ENCODE peak calls at places on chromosome 6, in seven cellular contexts. V is fibroblast of lung, M is breast epithelium, X is GM23338, E is stomach, G is psoas muscle, P is GM12864. Z is an unnamed sample.

GRCh38 chr6:165010556-165011535 is 298.6 kb downstream of the C6orf118 start:
- DNase-seq in X (peak; percentile 29), V (peak; percentile 87), E (no peak), M (no peak), P (no peak), G (no peak), Z (no peak)

GRCh38 chr6:108897371-108897770 is 49.1 kb downstream of the ARMC2 start:
- DNase-seq in V (peak; percentile 62), X (no peak), P (no peak), E (peak; percentile 68), G (no peak), M (no peak), Z (no peak)

GRCh38 chr6:129730477-129731165 is 20.6 kb upstream of the ARHGAP18 start:
- DNase-seq in M (no peak), E (no peak), P (no peak), X (peak; percentile 52), G (no peak), V (no peak), Z (no peak)

GRCh38 chr6:41505084-41506049 is 40.8 kb upstream of the FOXP4 start:
- DNase-seq in M (peak; percentile 66), G (peak; percentile 86), P (no peak), X (peak; percentile 70), E (peak; percentile 75), V (peak; percentile 91), Z (peak; percentile 44)

GRCh38 chr6:122798099-122798641 is 9.1 kb downstream of the SMPDL3A start:
- DNase-seq in V (peak; percentile 84), M (no peak), E (peak; percentile 78), P (no peak), X (no peak), G (peak; percentile 62), Z (no peak)

GRCh38 chr6:42166444-42167141 is 6.6 kb upstream of the GUCA1A start:
- DNase-seq in V (peak; percentile 50), M (peak; percentile 64), E (peak; percentile 76), X (peak; percentile 97), G (no peak), P (peak; percentile 31), Z (no peak)

GRCh38 chr6:31815025-31815838 is at the start of the genes HSPA1A and HSPA1L:
- DNase-seq in V (peak; percentile 95), G (peak; percentile 98), X (peak; percentile 98), E (peak; percentile 95), M (peak; percentile 95), P (no peak), Z (peak; percentile 83)

GRCh38 chr6:133710826-133711225 is 178.1 kb upstream of the TCF21 start:
- DNase-seq in X (no peak), E (no peak), P (no peak), V (no peak), G (no peak), M (no peak), Z (no peak)

GRCh38 chr6:128713461-128713860 is 169.5 kb upstream of the LAMA2 start:
- DNase-seq in G (no peak), M (no peak), X (no peak), V (peak; percentile 64), E (no peak), P (no peak), Z (peak; percentile 27)

GRCh38 chr6:30881987-30882763 is 2.1 kb upstream of the DDR1 start:
- DNase-seq in P (no peak), G (no peak), V (peak; percentile 72), X (peak; percentile 85), M (no peak), E (no peak), Z (no peak)

GRCh38 chr6:49849121-49849907 is 17.0 kb downstream of the CRISP1 start:
- DNase-seq in P (peak; percentile 22), X (peak; percentile 78), G (no peak), M (no peak), E (no peak), V (peak; percentile 43), Z (peak; percentile 16)

DNA sequence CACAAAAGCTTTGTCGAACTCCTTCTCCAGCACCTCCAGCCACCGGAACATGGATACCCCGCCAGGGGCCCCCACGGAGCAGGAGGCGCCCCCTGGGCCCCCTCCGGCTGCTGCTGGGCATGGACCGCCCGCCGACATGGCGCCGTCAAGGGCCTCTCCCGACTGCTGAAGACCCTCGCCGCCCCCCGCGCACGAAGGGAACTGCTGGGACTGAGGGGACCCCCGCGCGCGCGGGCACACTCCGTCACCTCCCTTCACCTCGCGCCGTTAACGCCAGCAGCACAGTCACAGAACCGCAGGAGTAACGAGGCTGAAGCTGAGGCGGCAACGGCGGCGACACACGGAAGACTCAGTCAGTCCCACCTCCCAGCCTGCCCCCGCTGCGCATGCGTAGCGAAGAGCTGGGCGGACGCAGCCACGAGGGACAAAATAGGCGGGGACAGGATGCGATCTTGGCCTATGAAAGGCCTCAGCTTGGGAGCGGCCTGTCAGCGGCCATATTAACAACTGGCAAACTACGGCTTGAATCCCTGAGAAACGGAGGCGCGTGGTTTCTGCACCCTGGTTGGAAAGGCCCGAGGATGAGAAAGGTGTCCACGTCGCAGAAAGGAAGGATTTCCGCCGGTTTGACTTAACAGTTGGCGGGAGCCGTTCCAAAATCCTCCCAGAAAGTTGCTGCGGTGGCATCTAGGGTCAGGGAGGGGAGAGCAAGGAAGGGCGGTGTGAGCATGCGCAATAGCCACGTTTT is at the start of gene GOPC:
- DNase-seq in M (peak; percentile 91), E (peak; percentile 96), G (peak; percentile 98), X (peak; percentile 97), P (peak; percentile 94), V (peak; percentile 98), Z (peak; percentile 95)
- TF ChIP-seq CTCF in M (no peak), E (no peak), G (no peak), X (peak; percentile 9), P (peak; percentile 22), V (peak; percentile 6), Z (peak; percentile 21)

DNA sequence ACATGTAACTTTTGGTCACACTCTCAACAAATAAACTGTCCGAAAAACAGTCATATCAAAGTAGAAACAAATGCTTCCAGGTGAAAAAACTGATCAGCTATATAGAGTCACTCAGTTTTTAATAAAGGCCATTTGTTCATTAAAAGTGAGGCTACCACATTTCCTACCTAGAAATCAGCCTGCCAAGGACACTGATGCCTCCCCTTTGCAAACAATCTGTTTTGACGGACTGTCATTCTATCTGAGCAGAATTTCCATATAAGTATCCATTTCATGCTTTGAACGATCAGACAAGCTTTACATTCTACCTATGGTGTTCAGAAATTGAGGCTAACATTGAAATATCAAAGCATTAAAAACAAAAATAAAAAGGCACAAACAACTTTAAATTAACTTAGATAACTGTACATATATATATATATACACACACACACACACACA is 2.9 kb downstream of the CCN2 start:
- DNase-seq in X (no peak), E (no peak), P (no peak), G (no peak), M (no peak), V (peak; percentile 51), Z (no peak)
- H3K4me3 ChIP-seq in X (peak overlapping the region; percentile 61), E (peak overlapping the region; percentile 75), P (no peak overlapping the region), G (peak overlapping the region; percentile 70), M (peak overlapping the region; percentile 79), V (peak overlapping the region; percentile 87), Z (peak overlapping the region; percentile 83)

GRCh38 chr6:44284867-44285266 is 14.6 kb downstream of the TMEM151B start:
- DNase-seq in E (no peak), P (no peak), G (no peak), X (no peak), M (no peak), V (no peak), Z (no peak)
- TF ChIP-seq CTCF in E (no peak), P (no peak), G (no peak), X (no peak), M (no peak), V (no peak), Z (no peak)

GRCh38 chr6:3504354-3504753 is 47.5 kb upstream of the SLC22A23 start:
- DNase-seq in E (no peak), G (no peak), X (no peak), V (no peak), P (no peak), M (no peak), Z (no peak)

GRCh38 chr6:3496395-3496794 is 39.5 kb upstream of the SLC22A23 start:
- DNase-seq in G (no peak), M (no peak), V (no peak), E (no peak), X (no peak), P (no peak), Z (no peak)

GRCh38 chr6:3501826-3502505 is 45.1 kb upstream of the SLC22A23 start:
- DNase-seq in V (peak; percentile 29), P (no peak), X (no peak), G (no peak), M (no peak), E (no peak), Z (no peak)

GRCh38 chr6:3499603-3500002 is 42.8 kb upstream of the SLC22A23 start:
- DNase-seq in G (no peak), P (no peak), E (no peak), V (no peak), M (no peak), X (no peak), Z (no peak)

DNA sequence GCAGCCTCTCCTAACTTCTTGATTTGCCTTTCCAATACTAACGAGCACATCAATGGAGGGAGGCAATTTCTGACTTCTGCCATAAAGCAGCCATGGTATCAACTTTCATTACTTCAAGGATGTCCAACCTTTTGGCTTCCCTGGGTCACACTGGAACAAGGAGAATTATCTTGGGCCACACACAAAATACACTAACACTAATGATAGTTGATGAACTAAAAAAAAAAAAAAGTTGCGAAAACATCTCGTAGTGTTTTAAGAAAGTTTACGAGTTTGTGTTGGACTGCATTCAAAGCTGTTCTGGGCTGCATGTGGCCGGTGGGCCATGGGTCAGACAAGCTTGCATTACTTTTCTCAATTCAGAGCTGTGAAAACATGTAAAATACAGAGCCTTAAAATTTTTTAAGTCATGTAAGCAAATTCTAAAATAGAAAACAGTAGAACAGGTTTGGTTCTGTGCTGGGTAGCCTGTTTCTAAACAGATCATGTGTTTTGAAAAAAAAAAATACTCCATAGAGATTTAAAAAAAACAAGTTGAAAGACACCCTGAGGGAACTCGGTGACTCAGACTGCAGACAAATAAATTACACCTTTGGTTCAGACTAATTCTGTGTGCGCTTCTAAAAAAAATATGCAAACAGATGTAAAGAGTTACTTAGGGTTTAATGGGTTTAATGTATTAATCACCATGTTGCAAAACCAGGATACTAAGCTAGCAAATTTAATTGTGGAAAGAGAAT is 43.6 kb upstream of the SLC22A23 start:
- DNase-seq in E (no peak), X (no peak), V (peak; percentile 87), M (no peak), G (no peak), P (no peak), Z (no peak)
- H3K4me3 ChIP-seq in E (no peak overlapping the region), X (no peak overlapping the region), V (no peak overlapping the region), M (no peak overlapping the region), G (no peak overlapping the region), P (no peak overlapping the region), Z (no peak overlapping the region)

GRCh38 chr6:32932132-32932868 is 8.5 kb downstream of the HLA-DMB start:
- DNase-seq in M (no peak), V (peak; percentile 55), X (no peak), P (no peak), G (no peak), E (no peak), Z (peak; percentile 13)
- TF ChIP-seq CTCF in M (no peak), V (no peak), X (no peak), P (no peak), G (no peak), E (no peak), Z (no peak)

GRCh38 chr6:110415297-110415916 is at the start of gene DDO:
- DNase-seq in M (peak; percentile 86), X (no peak), E (peak; percentile 66), P (no peak), G (peak; percentile 95), V (peak; percentile 61), Z (no peak)
- H3K4me3 ChIP-seq in M (peak within 1 kb of the TSS; percentile 48), X (no peak within 1 kb of the TSS), E (peak within 1 kb of the TSS; percentile 33), P (no peak within 1 kb of the TSS), G (peak within 1 kb of the TSS; percentile 64), V (peak within 1 kb of the TSS; percentile 62), Z (peak within 1 kb of the TSS; percentile 13)

GRCh38 chr6:6547111-6547879 is 41.2 kb upstream of the LY86 start:
- DNase-seq in P (peak; percentile 57), E (peak; percentile 85), V (peak; percentile 67), X (peak; percentile 90), G (peak; percentile 90), M (peak; percentile 91), Z (peak; percentile 13)
- TF ChIP-seq CTCF in P (peak; percentile 88), E (peak; percentile 80), V (peak; percentile 90), X (peak; percentile 94), G (peak; percentile 92), M (peak; percentile 96), Z (peak; percentile 84)

Z was measured in AG09309.